ENCODE peak calls at places on chromosomes 1 and 21, in ten cellular contexts. One of them, this sample, is unnamed.

GRCh38 chr1:156993426-156994147 is 52.0 kb downstream of the ARHGEF11 start:
- DNase-seq in PC-3: peak
- DNase-seq in adrenal gland: no peak
- DNase-seq in CD8-positive, alpha-beta memory T cell: no peak
- DNase-seq in aorta: no peak
- DNase-seq in stomach: no peak
- DNase-seq in transverse colon: peak
- DNase-seq in fibroblast of lung: no peak
- DNase-seq in ascending aorta: no peak
- DNase-seq in SJSA1: no peak
- DNase-seq in this sample: no peak

GRCh38 chr1:245375789-245376188 is 221.0 kb downstream of the KIF26B start:
- DNase-seq in PC-3: no peak
- DNase-seq in adrenal gland: no peak
- DNase-seq in CD8-positive, alpha-beta memory T cell: no peak
- DNase-seq in aorta: no peak
- DNase-seq in stomach: no peak
- DNase-seq in transverse colon: no peak
- DNase-seq in fibroblast of lung: no peak
- DNase-seq in ascending aorta: no peak
- DNase-seq in SJSA1: peak
- DNase-seq in this sample: no peak

GRCh38 chr1:246383791-246384190 is 123.3 kb downstream of the SMYD3 start:
- DNase-seq in PC-3: no peak
- DNase-seq in adrenal gland: no peak
- DNase-seq in CD8-positive, alpha-beta memory T cell: no peak
- DNase-seq in aorta: no peak
- DNase-seq in stomach: no peak
- DNase-seq in transverse colon: no peak
- DNase-seq in fibroblast of lung: no peak
- DNase-seq in ascending aorta: no peak
- DNase-seq in SJSA1: no peak
- DNase-seq in this sample: no peak

GRCh38 chr1:188611432-188611831 is 1782.7 kb downstream of the PLA2G4A start:
- DNase-seq in PC-3: no peak
- DNase-seq in adrenal gland: no peak
- DNase-seq in CD8-positive, alpha-beta memory T cell: no peak
- DNase-seq in aorta: no peak
- DNase-seq in stomach: no peak
- DNase-seq in transverse colon: no peak
- DNase-seq in fibroblast of lung: no peak
- DNase-seq in ascending aorta: no peak
- DNase-seq in SJSA1: no peak
- DNase-seq in this sample: peak

GRCh38 chr1:241356187-241356518 is 852 bp downstream of the RGS7 start:
- DNase-seq in PC-3: no peak
- DNase-seq in adrenal gland: peak
- DNase-seq in CD8-positive, alpha-beta memory T cell: no peak
- DNase-seq in aorta: no peak
- DNase-seq in stomach: no peak
- DNase-seq in transverse colon: no peak
- DNase-seq in fibroblast of lung: no peak
- DNase-seq in ascending aorta: no peak
- DNase-seq in SJSA1: no peak
- DNase-seq in this sample: peak

GRCh38 chr1:25692560-25692959 is 76.0 kb downstream of the MAN1C1 start:
- DNase-seq in PC-3: no peak
- DNase-seq in adrenal gland: no peak
- DNase-seq in CD8-positive, alpha-beta memory T cell: no peak
- DNase-seq in aorta: no peak
- DNase-seq in stomach: no peak
- DNase-seq in transverse colon: no peak
- DNase-seq in fibroblast of lung: no peak
- DNase-seq in ascending aorta: no peak
- DNase-seq in SJSA1: no peak
- DNase-seq in this sample: no peak

GRCh38 chr1:25020851-25021585 is 90.9 kb upstream of the RUNX3 start:
- DNase-seq in PC-3: no peak
- DNase-seq in adrenal gland: no peak
- DNase-seq in CD8-positive, alpha-beta memory T cell: no peak
- DNase-seq in aorta: no peak
- DNase-seq in stomach: no peak
- DNase-seq in transverse colon: no peak
- DNase-seq in fibroblast of lung: no peak
- DNase-seq in ascending aorta: no peak
- DNase-seq in SJSA1: no peak
- DNase-seq in this sample: no peak

GRCh38 chr21:33931799-33932390 is 16.3 kb upstream of the ATP5PO start:
- DNase-seq in PC-3: peak
- DNase-seq in adrenal gland: no peak
- DNase-seq in CD8-positive, alpha-beta memory T cell: no peak
- DNase-seq in aorta: no peak
- DNase-seq in stomach: no peak
- DNase-seq in transverse colon: no peak
- DNase-seq in fibroblast of lung: peak
- DNase-seq in ascending aorta: no peak
- DNase-seq in SJSA1: no peak
- DNase-seq in this sample: no peak

GRCh38 chr1:19463204-19463803 is 22.0 kb downstream of the CAPZB start:
- DNase-seq in PC-3: no peak
- DNase-seq in adrenal gland: no peak
- DNase-seq in CD8-positive, alpha-beta memory T cell: peak
- DNase-seq in aorta: no peak
- DNase-seq in stomach: no peak
- DNase-seq in transverse colon: peak
- DNase-seq in fibroblast of lung: no peak
- DNase-seq in ascending aorta: no peak
- DNase-seq in SJSA1: no peak
- DNase-seq in this sample: no peak

GRCh38 chr1:86704456-86704971 is at the start of gene SH3GLB1:
- DNase-seq in PC-3: peak
- DNase-seq in adrenal gland: peak
- DNase-seq in CD8-positive, alpha-beta memory T cell: peak
- DNase-seq in aorta: peak
- DNase-seq in stomach: peak
- DNase-seq in transverse colon: peak
- DNase-seq in fibroblast of lung: peak
- DNase-seq in ascending aorta: peak
- DNase-seq in SJSA1: peak
- DNase-seq in this sample: peak

GRCh38 chr1:210231846-210232523 is 611 bp upstream of the SERTAD4 start:
- DNase-seq in PC-3: no peak
- DNase-seq in adrenal gland: no peak
- DNase-seq in CD8-positive, alpha-beta memory T cell: no peak
- DNase-seq in aorta: no peak
- DNase-seq in stomach: no peak
- DNase-seq in transverse colon: no peak
- DNase-seq in fibroblast of lung: peak
- DNase-seq in ascending aorta: no peak
- DNase-seq in SJSA1: no peak
- DNase-seq in this sample: no peak

GRCh38 chr1:226479432-226479831 is 69.1 kb upstream of the STUM start:
- DNase-seq in PC-3: peak
- DNase-seq in adrenal gland: no peak
- DNase-seq in CD8-positive, alpha-beta memory T cell: no peak
- DNase-seq in aorta: no peak
- DNase-seq in stomach: peak
- DNase-seq in transverse colon: no peak
- DNase-seq in fibroblast of lung: no peak
- DNase-seq in ascending aorta: no peak
- DNase-seq in SJSA1: no peak
- DNase-seq in this sample: no peak

GRCh38 chr1:23394176-23394575 is 24.5 kb upstream of the ZNF436 start:
- DNase-seq in PC-3: no peak
- DNase-seq in adrenal gland: no peak
- DNase-seq in CD8-positive, alpha-beta memory T cell: no peak
- DNase-seq in aorta: no peak
- DNase-seq in stomach: no peak
- DNase-seq in transverse colon: no peak
- DNase-seq in fibroblast of lung: peak
- DNase-seq in ascending aorta: no peak
- DNase-seq in SJSA1: no peak
- DNase-seq in this sample: no peak

GRCh38 chr1:232629250-232630046 is 485 bp downstream of the SIPA1L2 start:
- DNase-seq in PC-3: peak
- DNase-seq in adrenal gland: peak
- DNase-seq in CD8-positive, alpha-beta memory T cell: no peak
- DNase-seq in aorta: peak
- DNase-seq in stomach: no peak
- DNase-seq in transverse colon: peak
- DNase-seq in fibroblast of lung: peak
- DNase-seq in ascending aorta: no peak
- DNase-seq in SJSA1: no peak
- DNase-seq in this sample: peak
- H3K27ac ChIP-seq in PC-3: no peak
- H3K27ac ChIP-seq in adrenal gland: no peak
- H3K27ac ChIP-seq in CD8-positive, alpha-beta memory T cell: no peak
- H3K27ac ChIP-seq in aorta: no peak
- H3K27ac ChIP-seq in stomach: peak
- H3K27ac ChIP-seq in transverse colon: peak
- H3K27ac ChIP-seq in fibroblast of lung: no peak
- H3K27ac ChIP-seq in ascending aorta: peak
- H3K27ac ChIP-seq in SJSA1: no peak
- H3K27ac ChIP-seq in this sample: peak

DNA sequence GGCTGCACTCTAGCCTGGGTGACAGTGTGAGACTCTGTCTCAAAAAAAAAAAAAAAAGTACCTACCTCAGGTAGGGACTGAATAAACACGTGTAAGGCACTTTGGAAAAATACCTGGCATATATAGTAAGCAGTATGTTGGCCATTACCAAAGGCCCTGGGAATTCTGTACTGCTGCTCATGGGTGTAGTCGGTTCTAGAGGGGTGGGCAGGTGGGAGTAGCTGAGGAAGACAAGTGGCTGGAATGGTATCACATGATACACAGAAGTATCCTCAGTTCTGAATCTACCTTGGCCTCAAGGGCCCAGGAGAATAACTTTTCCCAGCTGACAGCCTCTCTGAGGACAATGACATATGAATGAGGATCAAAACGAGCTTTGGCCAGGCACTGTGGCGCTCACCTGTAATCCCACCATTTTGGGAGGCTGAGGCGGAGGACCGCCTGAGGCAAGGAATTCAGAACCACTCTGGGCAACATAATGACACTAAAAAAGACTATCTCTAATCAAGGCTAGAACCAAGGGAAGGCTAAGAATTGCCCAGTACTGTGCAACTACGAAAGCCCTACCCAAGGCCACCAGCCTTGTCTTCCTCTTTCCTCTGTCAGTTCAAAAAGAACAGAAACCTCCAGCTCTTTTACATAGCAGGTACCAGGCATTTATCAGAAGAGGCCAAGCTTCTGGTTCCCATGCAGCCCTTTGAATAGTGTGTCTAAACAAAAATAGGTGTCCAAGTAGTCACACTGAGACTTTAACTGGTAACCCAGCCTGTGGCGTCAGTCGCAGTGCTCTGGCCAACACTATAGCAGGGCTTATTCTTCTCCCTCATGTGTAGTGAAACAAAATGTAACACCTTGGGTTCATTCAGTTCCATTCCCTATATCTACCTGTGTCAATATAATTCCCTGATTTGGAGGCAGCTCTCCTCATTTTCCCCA is 10.2 kb downstream of the MMACHC start:
- DNase-seq in PC-3: no peak
- DNase-seq in adrenal gland: no peak
- DNase-seq in CD8-positive, alpha-beta memory T cell: no peak
- DNase-seq in aorta: no peak
- DNase-seq in stomach: no peak
- DNase-seq in transverse colon: no peak
- DNase-seq in fibroblast of lung: no peak
- DNase-seq in ascending aorta: no peak
- DNase-seq in SJSA1: no peak
- DNase-seq in this sample: no peak
- H3K27ac ChIP-seq in PC-3: no peak
- H3K27ac ChIP-seq in adrenal gland: no peak
- H3K27ac ChIP-seq in CD8-positive, alpha-beta memory T cell: no peak
- H3K27ac ChIP-seq in aorta: no peak
- H3K27ac ChIP-seq in stomach: no peak
- H3K27ac ChIP-seq in transverse colon: no peak
- H3K27ac ChIP-seq in fibroblast of lung: no peak
- H3K27ac ChIP-seq in ascending aorta: no peak
- H3K27ac ChIP-seq in SJSA1: no peak
- H3K27ac ChIP-seq in this sample: no peak

DNA sequence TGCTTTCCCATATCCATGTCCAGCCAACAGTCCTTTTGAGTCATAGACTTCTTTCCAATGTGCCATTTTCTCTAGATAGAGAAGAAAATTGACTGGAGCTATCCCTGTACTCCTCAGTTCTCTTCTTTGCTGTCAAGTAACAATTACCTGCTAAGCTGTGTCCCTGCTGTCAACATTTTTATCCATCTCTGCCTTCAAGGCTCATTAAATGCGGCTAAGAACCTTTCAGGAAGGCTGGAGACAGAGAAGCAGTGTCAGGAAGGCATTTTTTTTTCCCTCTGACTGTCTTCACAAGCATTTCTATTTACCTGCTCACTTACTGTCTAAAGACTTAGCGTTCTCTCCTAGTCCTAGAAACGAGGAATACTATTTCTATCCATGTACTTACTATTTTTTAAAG is 69.1 kb downstream of the MTR start:
- DNase-seq in PC-3: no peak
- DNase-seq in adrenal gland: no peak
- DNase-seq in CD8-positive, alpha-beta memory T cell: no peak
- DNase-seq in aorta: no peak
- DNase-seq in stomach: no peak
- DNase-seq in transverse colon: no peak
- DNase-seq in fibroblast of lung: no peak
- DNase-seq in ascending aorta: no peak
- DNase-seq in SJSA1: no peak
- DNase-seq in this sample: no peak
- H3K27ac ChIP-seq in PC-3: no peak
- H3K27ac ChIP-seq in adrenal gland: no peak
- H3K27ac ChIP-seq in CD8-positive, alpha-beta memory T cell: no peak
- H3K27ac ChIP-seq in aorta: no peak
- H3K27ac ChIP-seq in stomach: no peak
- H3K27ac ChIP-seq in transverse colon: peak
- H3K27ac ChIP-seq in fibroblast of lung: no peak
- H3K27ac ChIP-seq in ascending aorta: no peak
- H3K27ac ChIP-seq in SJSA1: no peak
- H3K27ac ChIP-seq in this sample: no peak

DNA sequence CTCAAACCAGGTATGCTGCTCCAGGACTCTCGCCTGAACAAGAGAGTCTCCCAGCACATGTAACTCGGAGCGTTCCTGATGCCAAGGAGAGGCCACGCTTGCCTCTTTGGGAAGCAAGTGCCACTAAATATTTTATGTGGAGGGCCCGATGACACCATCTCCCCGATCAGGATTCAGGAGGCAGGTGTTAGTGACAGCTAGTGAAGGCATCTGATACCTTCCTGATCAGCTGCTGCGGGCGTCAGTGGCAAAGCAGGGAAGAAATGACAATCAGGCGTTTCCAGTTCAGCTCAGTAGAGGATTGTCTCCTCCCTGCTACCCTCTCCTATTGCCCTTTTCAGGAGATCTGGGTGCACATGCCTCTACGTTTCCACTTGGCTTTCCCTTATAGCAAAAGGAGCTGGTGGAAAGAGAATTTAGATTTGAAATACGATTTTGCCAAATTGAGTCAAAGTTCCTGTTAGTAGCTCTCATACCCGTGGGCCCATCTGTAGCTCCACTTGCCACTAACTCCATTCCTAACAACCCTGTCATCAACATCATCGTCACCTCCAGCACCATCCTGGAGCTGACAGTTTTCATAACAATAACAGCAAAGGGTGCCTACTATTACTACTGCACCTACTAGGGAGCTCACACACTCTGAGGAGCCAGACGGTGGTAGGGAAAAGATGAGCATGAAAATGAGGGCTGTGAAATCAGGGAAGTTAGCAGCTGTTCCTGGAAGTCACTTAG is 21.6 kb downstream of the PLXNA2 start:
- DNase-seq in PC-3: no peak
- DNase-seq in adrenal gland: no peak
- DNase-seq in CD8-positive, alpha-beta memory T cell: no peak
- DNase-seq in aorta: no peak
- DNase-seq in stomach: no peak
- DNase-seq in transverse colon: no peak
- DNase-seq in fibroblast of lung: no peak
- DNase-seq in ascending aorta: no peak
- DNase-seq in SJSA1: no peak
- DNase-seq in this sample: no peak
- H3K27ac ChIP-seq in PC-3: no peak
- H3K27ac ChIP-seq in adrenal gland: no peak
- H3K27ac ChIP-seq in CD8-positive, alpha-beta memory T cell: no peak
- H3K27ac ChIP-seq in aorta: no peak
- H3K27ac ChIP-seq in stomach: no peak
- H3K27ac ChIP-seq in transverse colon: no peak
- H3K27ac ChIP-seq in fibroblast of lung: no peak
- H3K27ac ChIP-seq in ascending aorta: no peak
- H3K27ac ChIP-seq in SJSA1: peak
- H3K27ac ChIP-seq in this sample: no peak

This sample was measured in left lung.